ENCODE peak calls at places on chromosome 13, in nine cellular contexts. Q is thoracic aorta, T is neural progenitor cell, K is fibroblast of lung, D is aorta, F is ovary, B is heart left ventricle, I is upper lobe of right lung, Z is mesendoderm. S is an unnamed sample. For H3K27me3, the result is how much of the 10 kb centered on the place peaks cover.

GRCh38 chr13:113369881-113370280 is 6.0 kb upstream of the GRTP1 start:
- DNase-seq in B (no peak), D (no peak), Z (no peak), Q (no peak), F (no peak), T (no peak), I (no peak), K (no peak), S (peak)

GRCh38 chr13:114142640-114143490 is 10.4 kb upstream of the RASA3 start:
- DNase-seq in K (peak), Q (no peak), T (no peak), F (no peak), D (peak), B (peak), I (peak), Z (no peak), S (peak)

GRCh38 chr13:30745917-30746686 is 10.8 kb downstream of the ALOX5AP start:
- DNase-seq in K (peak), B (no peak), T (no peak), Q (no peak), F (no peak), I (no peak), Z (no peak), D (no peak), S (no peak)

GRCh38 chr13:25657062-25657588 is 285.4 kb downstream of the ATP8A2 start:
- DNase-seq in Z (no peak), F (no peak), Q (no peak), K (no peak), I (no peak), T (no peak), D (no peak), B (no peak), S (no peak)

GRCh38 chr13:40476175-40476958 is 190.1 kb downstream of the FOXO1 start:
- DNase-seq in I (no peak), Z (no peak), T (no peak), Q (no peak), K (peak), D (no peak), B (no peak), F (no peak), S (no peak)

GRCh38 chr13:44146162-44146561 is 227.5 kb upstream of the SERP2 start:
- DNase-seq in K (no peak), I (no peak), Z (no peak), F (no peak), D (no peak), Q (no peak), T (no peak), B (no peak), S (no peak)

GRCh38 chr13:24097064-24097463 is 63.5 kb upstream of the SPATA13 start:
- DNase-seq in D (no peak), B (no peak), F (no peak), Q (no peak), T (no peak), K (peak), I (no peak), Z (no peak), S (no peak)

GRCh38 chr13:24671367-24672117 is 8.7 kb upstream of the ATP12A start:
- DNase-seq in F (peak), K (peak), I (no peak), Z (peak), D (no peak), Q (no peak), B (no peak), T (peak), S (peak)

GRCh38 chr13:102729560-102730275 is 34.9 kb upstream of the METTL21C start:
- DNase-seq in K (peak), Q (no peak), T (no peak), Z (no peak), F (no peak), B (no peak), D (no peak), I (no peak), S (no peak)

GRCh38 chr13:26406791-26407190 is 150.7 kb upstream of the WASF3 start:
- DNase-seq in B (no peak), F (no peak), Z (no peak), K (no peak), I (no peak), D (no peak), T (no peak), Q (no peak), S (no peak)

GRCh38 chr13:67048084-67048792 is 181.9 kb downstream of the PCDH9 start:
- DNase-seq in Q (no peak), B (no peak), F (no peak), I (no peak), K (peak), T (peak), Z (no peak), D (no peak), S (no peak)

GRCh38 chr13:114011226-114011625 is 37.4 kb upstream of the C13orf46 start:
- DNase-seq in Q (no peak), Z (no peak), I (no peak), D (peak), B (no peak), T (no peak), K (no peak), F (no peak), S (no peak)

GRCh38 chr13:74325106-74325505 is 190.9 kb upstream of the KLF12 start:
- DNase-seq in B (peak), Q (no peak), I (no peak), Z (no peak), K (peak), F (peak), T (no peak), D (no peak), S (no peak)

GRCh38 chr13:26247011-26247410 is 6.9 kb upstream of the CDK8 start:
- DNase-seq in K (no peak), T (no peak), D (no peak), B (no peak), F (no peak), Q (no peak), Z (no peak), I (no peak), S (no peak)

DNA sequence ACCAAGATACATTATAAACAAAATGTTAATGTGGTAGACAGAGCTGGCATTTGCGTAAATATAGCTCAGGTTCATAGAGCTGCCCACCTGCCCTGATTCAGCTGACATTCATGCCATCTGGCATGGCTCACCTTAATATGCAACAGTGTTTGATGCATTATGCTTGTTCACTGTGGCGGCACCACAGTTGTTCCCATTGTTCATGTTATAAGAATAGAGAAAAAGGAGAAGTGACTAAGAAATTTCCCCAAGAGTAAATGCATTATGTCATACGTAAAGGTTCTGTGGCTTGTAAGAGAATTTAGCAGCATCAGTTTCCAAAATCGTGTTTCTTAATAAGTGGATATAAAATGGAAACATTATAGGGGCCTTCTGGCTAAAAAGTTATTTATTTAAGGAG is 4.5 kb downstream of the CCNA1 start:
- DNase-seq in T (no peak), B (no peak), Z (no peak), K (no peak), D (no peak), I (no peak), F (no peak), Q (no peak), S (no peak)
- H3K27me3 ChIP-seq in T (under half), B (under half), Z (under half), K (under half), D (under half), I (under half), F (under half), Q (under half), S (under half)

GRCh38 chr13:93226623-93227279 is at the start of gene GPC6:
- DNase-seq in Z (peak), I (no peak), B (no peak), F (peak), Q (no peak), D (peak), K (peak), T (peak), S (peak)

GRCh38 chr13:93227906-93228801 is 1.5 kb downstream of the GPC6 start:
- DNase-seq in B (peak), Z (peak), I (peak), D (peak), Q (no peak), K (peak), T (peak), F (peak), S (peak)

GRCh38 chr13:93226065-93226622 is 463 bp upstream of the GPC6 start:
- DNase-seq in K (no peak), I (no peak), Z (peak), F (no peak), D (no peak), B (no peak), T (no peak), Q (no peak), S (no peak)

GRCh38 chr13:93225610-93226009 is 997 bp upstream of the GPC6 start:
- DNase-seq in F (no peak), K (no peak), T (no peak), I (no peak), Q (no peak), D (no peak), B (no peak), Z (no peak), S (no peak)

GRCh38 chr13:93227280-93227905 is 786 bp downstream of the GPC6 start:
- DNase-seq in D (peak), F (peak), Q (no peak), I (no peak), B (no peak), K (peak), T (peak), Z (peak), S (peak)
- H3K27me3 ChIP-seq in D (under half), F (under half), Q (under half), I (under half), B (under half), K (under half), T (under half), Z (under half), S (under half)

DNA sequence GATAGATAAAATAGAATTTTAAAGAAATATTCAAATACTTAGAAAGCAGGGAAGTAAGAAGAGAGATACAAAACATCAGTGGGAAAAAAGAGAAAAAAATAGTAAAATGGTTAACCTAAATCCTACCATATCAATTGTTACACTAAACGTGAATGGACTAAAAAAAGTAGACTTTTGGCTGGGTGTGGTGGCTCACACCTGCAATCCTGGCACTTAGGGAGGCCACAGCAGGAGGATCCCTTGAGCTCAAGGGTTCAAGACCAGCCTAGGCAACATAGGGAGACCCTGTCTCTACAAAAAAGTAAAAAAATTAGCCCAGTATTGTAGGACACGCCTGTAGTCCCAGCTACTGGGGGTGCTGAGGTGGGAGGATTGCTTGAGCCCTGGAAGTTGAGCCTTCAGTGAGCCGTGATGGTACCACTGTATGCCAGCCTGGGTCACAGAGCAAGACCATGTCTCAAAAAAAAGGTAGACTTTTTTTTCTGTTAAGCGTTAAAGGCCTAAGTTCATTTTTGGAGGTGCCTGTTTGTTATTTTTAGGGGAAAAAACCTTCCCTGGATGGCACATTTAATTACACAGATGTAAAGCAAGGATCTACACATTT is 29.6 kb downstream of the KLF5 start:
- DNase-seq in B (no peak), T (no peak), D (no peak), F (no peak), Z (no peak), I (no peak), K (no peak), Q (no peak), S (no peak)
- H3K27me3 ChIP-seq in B (under half), T (under half), D (under half), F (under half), Z (under half), I (under half), K (under half), Q (under half), S (under half)

DNA sequence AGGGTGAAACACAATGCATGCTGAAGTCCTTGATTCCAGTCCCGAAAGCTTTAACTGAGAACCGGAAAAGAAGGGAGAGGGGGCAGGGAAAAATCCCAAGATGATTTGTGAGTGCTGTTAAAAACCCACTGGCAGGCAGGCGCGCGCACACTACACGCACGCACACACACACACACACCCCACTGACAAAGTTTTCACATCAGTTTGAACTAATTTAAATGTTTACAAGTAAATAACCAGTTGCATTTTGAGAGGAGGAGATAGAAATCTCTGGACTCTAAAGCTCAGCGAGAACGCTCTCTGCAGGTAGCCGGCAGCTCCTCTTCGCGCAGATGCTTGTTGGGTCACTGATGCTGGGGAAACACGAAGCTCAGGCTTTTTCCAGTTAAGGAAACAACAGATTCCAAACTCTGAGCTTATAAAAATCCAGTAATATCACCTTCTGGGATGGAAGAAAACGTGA is 818 bp upstream of the SLITRK1 start:
- DNase-seq in D (no peak), F (no peak), Q (no peak), T (peak), I (no peak), K (no peak), B (no peak), Z (peak), S (peak)
- H3K27me3 ChIP-seq in D (under half), F (under half), Q (under half), T (half or more), I (under half), K (under half), B (half or more), Z (under half), S (half or more)

DNA sequence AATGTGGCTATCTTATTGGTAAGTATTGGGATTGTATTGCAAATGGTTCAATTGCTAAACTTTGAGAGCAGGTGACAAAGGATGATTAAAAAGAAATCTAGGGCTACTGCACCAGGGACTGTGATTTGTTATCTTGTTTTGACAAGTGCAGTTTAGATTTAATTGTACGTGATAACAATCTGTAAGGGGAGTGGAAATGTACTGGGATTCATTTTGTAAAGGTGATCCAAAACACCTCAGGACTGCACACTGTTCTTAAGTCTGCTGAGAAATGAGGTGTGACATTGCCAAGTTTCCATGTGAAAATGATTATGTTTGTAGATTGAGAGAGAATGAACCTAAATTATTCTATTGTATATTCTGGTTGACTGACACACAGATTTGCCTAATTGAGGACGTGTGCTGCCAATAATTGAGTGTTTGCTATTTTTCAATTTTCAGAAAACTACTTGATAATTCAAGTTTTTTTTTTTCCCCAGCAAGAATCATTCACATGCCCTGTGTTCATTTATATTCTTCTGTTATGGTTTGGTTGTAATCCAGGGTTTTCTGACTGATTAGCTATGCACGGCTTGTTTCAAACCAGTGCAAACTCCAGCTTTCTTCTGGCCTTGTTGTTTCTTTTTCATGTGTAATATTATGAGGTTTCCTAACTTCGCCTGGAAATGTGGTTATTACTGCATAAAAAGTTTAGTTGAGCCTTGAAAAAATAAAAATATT is 308.0 kb downstream of the OLFM4 start:
- DNase-seq in I (no peak), K (no peak), Z (no peak), T (no peak), D (no peak), B (no peak), F (no peak), Q (no peak), S (no peak)
- H3K27me3 ChIP-seq in I (under half), K (under half), Z (under half), T (under half), D (under half), B (under half), F (under half), Q (under half), S (under half)

GRCh38 chr13:20002766-20003165 is 44.2 kb downstream of the ZMYM2 start:
- DNase-seq in B (no peak), Z (no peak), T (no peak), F (no peak), Q (no peak), I (no peak), D (no peak), K (no peak), S (no peak)
- H3K27me3 ChIP-seq in B (under half), Z (under half), T (under half), F (under half), Q (under half), I (under half), D (under half), K (under half), S (under half)

DNA sequence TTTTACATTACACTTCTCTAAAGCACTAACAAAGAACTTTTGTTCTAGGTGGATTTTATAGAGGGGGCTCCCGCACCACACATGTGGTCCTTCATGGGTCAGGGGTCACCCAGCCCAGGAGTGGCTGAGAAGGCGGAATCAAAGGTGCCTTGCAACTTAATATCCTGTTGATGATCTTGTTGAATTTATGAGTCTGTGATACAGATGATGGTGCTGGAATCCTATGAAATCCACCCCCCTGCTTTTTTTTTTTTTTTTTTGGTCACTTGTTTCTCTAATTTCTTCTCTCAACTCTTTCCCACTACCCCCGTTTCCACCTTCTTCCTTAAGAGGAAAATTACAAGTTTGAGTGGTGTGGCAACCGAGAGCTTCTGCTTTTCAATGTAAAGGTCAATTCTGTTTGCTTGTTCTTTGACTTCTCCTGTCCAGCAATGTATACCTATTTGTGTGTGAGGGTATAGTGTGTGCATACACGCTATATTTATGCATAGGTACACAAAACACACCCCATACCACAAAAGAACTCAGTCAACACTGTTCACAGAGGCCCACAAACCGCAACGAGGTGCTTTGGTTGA is 4.2 kb upstream of the ZIC2 start:
- DNase-seq in Q (no peak), I (no peak), B (no peak), F (no peak), D (no peak), K (no peak), Z (no peak), T (no peak), S (peak)
- H3K27me3 ChIP-seq in Q (half or more), I (half or more), B (half or more), F (under half), D (under half), K (half or more), Z (under half), T (half or more), S (half or more)

DNA sequence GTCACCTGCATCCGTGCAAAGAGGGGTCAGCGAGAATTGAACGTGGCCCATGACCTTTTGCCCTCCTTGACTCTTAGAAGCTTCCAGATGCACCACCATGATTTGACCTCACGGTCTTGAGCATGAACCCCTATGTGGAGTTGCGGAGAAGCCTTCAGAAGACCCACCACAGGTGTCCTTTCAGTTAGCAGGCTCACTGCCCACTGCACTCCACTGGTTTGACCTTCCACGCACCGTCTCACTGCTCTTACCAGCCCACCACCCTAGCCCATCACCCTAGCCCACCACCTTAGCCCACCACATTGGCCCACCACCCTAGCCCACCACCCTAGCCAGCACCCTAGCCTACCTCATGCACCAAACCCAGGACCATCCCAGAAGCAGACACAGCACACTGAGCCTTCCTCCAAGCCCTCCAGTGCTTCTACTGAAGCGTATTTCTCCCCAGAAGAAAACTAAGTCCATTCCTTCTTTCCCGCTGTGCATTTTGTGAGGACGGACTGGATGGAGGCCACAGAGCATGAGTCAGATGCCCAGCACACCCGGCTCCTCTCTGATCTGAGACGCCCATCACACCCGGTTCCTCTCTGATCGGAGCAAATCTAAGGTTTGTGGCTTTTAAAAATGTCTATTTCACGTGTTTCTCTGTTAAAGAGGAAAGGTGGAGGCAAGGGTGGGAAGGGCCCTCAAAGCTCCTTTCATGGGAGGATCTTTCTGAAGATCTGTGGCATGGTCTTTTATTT is 45.8 kb downstream of the SOX1 start:
- DNase-seq in Z (no peak), K (no peak), I (no peak), D (peak), Q (no peak), B (no peak), T (no peak), F (no peak), S (peak)
- H3K27me3 ChIP-seq in Z (under half), K (under half), I (half or more), D (under half), Q (under half), B (half or more), T (under half), F (under half), S (half or more)

DNA sequence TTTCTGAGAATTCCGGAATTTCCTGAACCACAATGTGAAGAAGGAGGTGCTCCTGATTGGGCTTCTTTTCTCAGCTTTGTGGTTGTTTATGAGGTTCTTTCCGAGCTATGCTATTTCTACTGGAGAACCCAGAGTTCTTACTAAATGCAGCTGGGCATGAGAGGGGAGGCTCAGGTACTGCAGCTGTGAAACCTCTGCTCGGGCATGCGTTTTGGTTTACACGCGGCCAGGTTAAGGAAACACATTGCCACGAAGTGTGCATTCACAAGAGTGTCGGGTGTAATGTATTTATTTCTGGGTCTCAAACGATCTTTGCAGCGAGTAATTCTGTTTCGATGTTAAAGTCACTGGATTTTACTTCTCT is 657 bp upstream of the MIR17HG start:
- DNase-seq in I (no peak), Q (no peak), Z (peak), K (no peak), T (peak), D (no peak), B (no peak), F (peak), S (no peak)
- H3K27me3 ChIP-seq in I (under half), Q (under half), Z (under half), K (under half), T (half or more), D (under half), B (under half), F (under half), S (under half)

S was measured in endodermal cell.